ENCODE peak calls at places on chromosomes 2 and 18, in five cellular contexts. F, G, E, L and O are unnamed samples.

GRCh38 chr2:157158111-157158510 is 99.4 kb upstream of the GALNT5 start:
- DNase-seq in E (no peak), G (peak; percentile 82), L (no peak), F (no peak), O (no peak)

GRCh38 chr18:46915800-46916550 is 1.3 kb downstream of the PIAS2 start:
- DNase-seq in G (peak; percentile 4), F (no peak), L (no peak), E (no peak), O (no peak)

GRCh38 chr2:38037325-38037724 is 38.6 kb downstream of the CYP1B1 start:
- DNase-seq in L (no peak), G (no peak), E (no peak), F (no peak), O (no peak)

GRCh38 chr2:23350026-23350791 is 34.8 kb upstream of the KLHL29 start:
- DNase-seq in G (no peak), E (no peak), F (no peak), L (no peak), O (no peak)

GRCh38 chr2:36493221-36493620 is 104.7 kb downstream of the FEZ2 start:
- DNase-seq in L (no peak), G (peak; percentile 44), F (no peak), E (no peak), O (no peak)

GRCh38 chr2:134127496-134127895 is 126.4 kb upstream of the MGAT5 start:
- DNase-seq in G (no peak), F (no peak), L (no peak), E (no peak), O (no peak)

GRCh38 chr2:189165656-189166380 is 13.7 kb downstream of the COL5A2 start:
- DNase-seq in E (no peak), F (no peak), G (no peak), L (no peak), O (no peak)

GRCh38 chr2:105143467-105144127 is 97.9 kb upstream of the GPR45 start:
- DNase-seq in F (no peak), E (no peak), G (no peak), L (peak; percentile 79), O (no peak)

GRCh38 chr2:168538133-168538532 is 82.1 kb downstream of the CERS6 start:
- DNase-seq in G (no peak), L (no peak), E (no peak), F (no peak), O (no peak)

GRCh38 chr2:69149631-69150215 is 136.7 kb downstream of the ANTXR1 start:
- DNase-seq in F (no peak), E (peak; percentile 83), L (no peak), G (peak; percentile 68), O (peak; percentile 33)

GRCh38 chr2:24117902-24118301 is 5.2 kb downstream of the PFN4 start:
- DNase-seq in E (no peak), G (no peak), F (no peak), L (no peak), O (peak; percentile 90)

GRCh38 chr2:102096103-102096502 is 46.4 kb upstream of the IL1R1 start:
- DNase-seq in F (no peak), E (no peak), G (no peak), L (no peak), O (no peak)

GRCh38 chr2:71974846-71975245 is 172.8 kb downstream of the CYP26B1 start:
- DNase-seq in G (no peak), F (no peak), L (no peak), E (no peak), O (no peak)

GRCh38 chr2:197498937-197499593 is 575 bp downstream of the HSPD1 start:
- DNase-seq in E (peak; percentile 82), G (peak; percentile 42), L (peak; percentile 93), F (no peak), O (peak; percentile 61)

GRCh38 chr18:48032876-48033769 is 102.7 kb upstream of the SMAD2 start:
- DNase-seq in G (peak; percentile 53), L (peak; percentile 40), E (peak; percentile 59), F (no peak), O (no peak)

GRCh38 chr2:20992201-20992711 is 51.6 kb downstream of the APOB start:
- DNase-seq in G (peak; percentile 12), E (no peak), L (no peak), F (no peak), O (peak; percentile 27)

GRCh38 chr2:1088192-1088860 is 137.7 kb downstream of the SNTG2 start:
- DNase-seq in F (no peak), L (no peak), E (no peak), G (peak; percentile 16), O (no peak)

GRCh38 chr2:15041429-15041837 is 408.9 kb downstream of the LRATD1 start:
- DNase-seq in L (no peak), F (no peak), E (no peak), G (peak; percentile 60), O (no peak)

GRCh38 chr2:162118166-162119031 is 33.6 kb downstream of the GCG start:
- DNase-seq in G (peak; percentile 78), F (no peak), E (no peak), L (no peak), O (no peak)

GRCh38 chr2:64645014-64645418 is 8.7 kb downstream of the SERTAD2 start:
- DNase-seq in G (peak; percentile 68), F (no peak), E (no peak), L (no peak), O (peak; percentile 62)

GRCh38 chr2:26609839-26610277 is 31.3 kb downstream of the CIB4 start:
- DNase-seq in L (peak; percentile 79), E (peak; percentile 71), G (no peak), F (no peak), O (no peak)

GRCh38 chr18:45686892-45687611 is 36.9 kb upstream of the SLC14A1 start:
- DNase-seq in L (peak; percentile 90), E (no peak), F (no peak), G (no peak), O (no peak)

GRCh38 chr2:32947484-32948143 is 861 bp downstream of the LTBP1 start:
- DNase-seq in L (peak; percentile 79), E (no peak), F (no peak), G (peak; percentile 54), O (peak; percentile 45)

GRCh38 chr18:50877545-50878265 is 1.2 kb upstream of the ME2 start:
- DNase-seq in E (no peak), F (no peak), G (no peak), L (no peak), O (no peak)

GRCh38 chr2:28622101-28622499 is 126.2 kb downstream of the PLB1 start:
- DNase-seq in F (no peak), L (no peak), E (no peak), G (no peak), O (no peak)

GRCh38 chr2:20448246-20449046 is 1.6 kb downstream of the RHOB start:
- DNase-seq in E (peak; percentile 57), G (peak; percentile 19), L (peak; percentile 79), F (no peak), O (peak; percentile 54)

GRCh38 chr18:79797518-79798345 is at the start of gene KCNG2:
- DNase-seq in E (no peak), F (no peak), L (peak; percentile 87), G (no peak), O (peak; percentile 20)
- H3K4me3 ChIP-seq in E (peak within 1 kb of the TSS; percentile 50), F (no peak within 1 kb of the TSS), L (peak within 1 kb of the TSS; percentile 45), G (peak within 1 kb of the TSS; percentile 42), O (no peak within 1 kb of the TSS)

GRCh38 chr2:191724015-191724414 is 46.1 kb downstream of the NABP1 start:
- DNase-seq in G (no peak), F (no peak), E (no peak), L (no peak), O (no peak)

DNA sequence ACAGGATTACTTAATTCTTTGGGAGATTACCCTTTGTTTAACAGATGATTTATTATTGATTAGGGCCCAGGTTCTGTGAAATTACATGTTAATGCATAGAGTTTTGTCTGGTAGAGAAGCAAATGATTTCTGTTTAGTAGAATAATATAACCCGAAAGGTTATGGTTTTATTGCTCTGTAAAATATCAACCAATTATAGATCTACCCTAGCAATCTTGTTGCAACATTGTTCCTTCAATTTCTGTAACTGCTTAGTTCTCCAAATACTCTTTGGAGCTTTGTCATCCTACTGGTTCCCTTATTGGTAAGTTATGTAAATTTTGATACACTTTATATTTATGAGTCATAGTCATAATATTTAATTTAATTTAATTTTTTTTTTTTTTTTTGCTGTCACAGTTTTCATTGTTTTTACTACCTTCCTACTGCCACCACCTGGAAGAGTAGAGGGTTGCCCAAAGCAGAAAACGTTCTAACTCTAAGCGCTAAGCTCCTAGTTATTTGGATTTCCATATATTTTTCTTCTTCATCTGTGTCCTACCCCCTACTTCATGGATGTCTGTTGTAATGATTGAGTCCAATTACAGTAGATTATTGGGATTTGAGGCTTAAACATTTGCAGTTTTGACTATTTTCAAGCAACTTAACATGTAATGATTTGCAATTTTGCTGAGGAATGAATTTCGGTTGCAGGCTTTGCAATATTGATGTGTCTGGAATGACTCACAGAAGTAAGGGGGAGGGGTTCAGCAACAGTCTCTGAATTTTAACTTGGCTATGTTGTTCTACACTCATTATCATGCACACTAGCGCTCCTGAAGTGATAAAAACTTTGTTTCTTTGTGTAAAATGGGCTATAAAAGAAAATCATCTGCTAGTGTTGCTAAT is 51.0 kb downstream of the NABP1 start:
- DNase-seq in L (no peak), G (peak; percentile 49), F (no peak), E (no peak), O (no peak)
- TF ChIP-seq CTCF in L (no peak), G (no peak), F (peak; percentile 22), E (no peak), O (no peak)

GRCh38 chr2:236168110-236169067 is at the start of gene GBX2:
- DNase-seq in F (peak; percentile 80), G (peak; percentile 17), L (peak; percentile 60), E (no peak), O (peak; percentile 68)
- H3K4me1 ChIP-seq in F (no peaks in the 10 kb centered on the region), G (peaks cover 2% of the 10 kb centered on the region), L (peaks cover 36% of the 10 kb centered on the region), E (peaks cover 94% of the 10 kb centered on the region), O (no peaks in the 10 kb centered on the region)

DNA sequence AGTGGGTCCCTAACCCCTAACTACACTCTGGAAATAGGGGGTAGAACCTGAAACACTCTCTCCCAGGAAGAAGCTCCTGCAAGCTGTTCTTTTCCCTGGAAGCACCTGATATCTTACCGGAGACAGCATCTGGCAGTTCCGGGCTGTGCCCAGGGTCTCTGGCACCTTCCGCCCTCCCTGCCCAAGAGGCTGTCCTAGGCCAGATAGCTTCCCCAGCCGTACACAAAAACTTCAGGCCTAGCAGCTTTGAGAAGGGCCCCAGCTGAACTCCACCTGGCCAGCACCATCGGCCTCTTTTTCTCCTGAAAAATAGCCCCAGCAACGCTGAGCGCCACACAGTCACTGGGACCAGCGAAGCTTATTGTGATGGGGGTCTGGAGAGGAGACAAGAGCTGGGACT is 9.7 kb downstream of the OSR1 start:
- DNase-seq in E (no peak), G (no peak), F (no peak), L (peak; percentile 86), O (no peak)
- H3K4me3 ChIP-seq in E (peak overlapping the region; percentile 75), G (peak overlapping the region; percentile 76), F (no peak overlapping the region), L (no peak overlapping the region), O (no peak overlapping the region)

DNA sequence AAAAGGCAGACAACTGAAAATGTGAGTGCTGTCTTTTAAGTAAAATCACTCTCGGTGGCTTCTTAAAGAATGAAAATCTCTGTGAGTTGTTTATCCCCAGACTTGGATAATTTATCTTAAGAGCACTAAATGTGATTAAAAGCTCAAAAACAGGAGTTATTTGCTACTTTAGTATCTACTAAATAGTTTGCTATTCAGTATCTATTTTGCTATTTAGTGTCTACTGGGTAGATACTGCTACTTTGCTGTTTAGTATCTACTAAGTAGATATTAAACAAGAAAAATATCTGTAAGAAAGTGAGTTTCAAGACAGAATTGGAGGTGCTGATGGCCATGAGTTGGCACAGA is 1.4 kb upstream of the KCNG3 start:
- DNase-seq in L (no peak), F (no peak), G (no peak), E (no peak), O (no peak)
- TF ChIP-seq CTCF in L (no peak), F (no peak), G (no peak), E (no peak), O (no peak)